ENCODE peak calls at places on chromosomes 5 and 9, in ten cellular contexts. One of them, this sample, is unnamed.

GRCh38 chr9:30362368-30362767 is 2022.1 kb upstream of the ACO1 start:
- DNase-seq in SHP77 treated with DMSO at 0.1 percent for 48 hours: no peak
- DNase-seq in NCI-H2081: no peak
- DNase-seq in OCI-LY7: no peak
- DNase-seq in Karpas-422: no peak
- DNase-seq in left ventricle myocardium inferior: no peak
- DNase-seq in stimulated activated CD8-positive, alpha-beta memory T cell treated with anti-CD3 and anti-CD28 coated beads, Interleukin-2, amount 100 ng/mL, for 1 hour: no peak
- DNase-seq in GM04504: no peak
- DNase-seq in ELR: no peak
- DNase-seq in activated naive CD8-positive, alpha-beta T cell treated with anti-CD3 and anti-CD28 coated beads, Interleukin-2, amount 50 U/mL, for 24 hours: no peak
- DNase-seq in this sample: no peak

GRCh38 chr5:57780306-57780958 is 297.8 kb upstream of the ACTBL2 start:
- DNase-seq in SHP77 treated with DMSO at 0.1 percent for 48 hours: no peak
- DNase-seq in NCI-H2081: no peak
- DNase-seq in OCI-LY7: no peak
- DNase-seq in Karpas-422: no peak
- DNase-seq in left ventricle myocardium inferior: peak
- DNase-seq in stimulated activated CD8-positive, alpha-beta memory T cell treated with anti-CD3 and anti-CD28 coated beads, Interleukin-2, amount 100 ng/mL, for 1 hour: no peak
- DNase-seq in GM04504: no peak
- DNase-seq in ELR: peak
- DNase-seq in activated naive CD8-positive, alpha-beta T cell treated with anti-CD3 and anti-CD28 coated beads, Interleukin-2, amount 50 U/mL, for 24 hours: no peak
- DNase-seq in this sample: no peak

GRCh38 chr5:11415751-11416150 is 488.5 kb downstream of the CTNND2 start:
- DNase-seq in SHP77 treated with DMSO at 0.1 percent for 48 hours: no peak
- DNase-seq in NCI-H2081: no peak
- DNase-seq in OCI-LY7: no peak
- DNase-seq in Karpas-422: no peak
- DNase-seq in left ventricle myocardium inferior: no peak
- DNase-seq in stimulated activated CD8-positive, alpha-beta memory T cell treated with anti-CD3 and anti-CD28 coated beads, Interleukin-2, amount 100 ng/mL, for 1 hour: no peak
- DNase-seq in GM04504: no peak
- DNase-seq in ELR: no peak
- DNase-seq in activated naive CD8-positive, alpha-beta T cell treated with anti-CD3 and anti-CD28 coated beads, Interleukin-2, amount 50 U/mL, for 24 hours: no peak
- DNase-seq in this sample: no peak

GRCh38 chr5:57494104-57495098 is 11.8 kb upstream of the ACTBL2 start:
- DNase-seq in SHP77 treated with DMSO at 0.1 percent for 48 hours: no peak
- DNase-seq in NCI-H2081: peak
- DNase-seq in OCI-LY7: no peak
- DNase-seq in Karpas-422: no peak
- DNase-seq in left ventricle myocardium inferior: peak
- DNase-seq in stimulated activated CD8-positive, alpha-beta memory T cell treated with anti-CD3 and anti-CD28 coated beads, Interleukin-2, amount 100 ng/mL, for 1 hour: no peak
- DNase-seq in GM04504: peak
- DNase-seq in ELR: peak
- DNase-seq in activated naive CD8-positive, alpha-beta T cell treated with anti-CD3 and anti-CD28 coated beads, Interleukin-2, amount 50 U/mL, for 24 hours: peak
- DNase-seq in this sample: no peak

GRCh38 chr5:167147879-167148278 is 1143.6 kb upstream of the WWC1 start:
- DNase-seq in SHP77 treated with DMSO at 0.1 percent for 48 hours: no peak
- DNase-seq in NCI-H2081: peak
- DNase-seq in OCI-LY7: no peak
- DNase-seq in Karpas-422: no peak
- DNase-seq in left ventricle myocardium inferior: no peak
- DNase-seq in stimulated activated CD8-positive, alpha-beta memory T cell treated with anti-CD3 and anti-CD28 coated beads, Interleukin-2, amount 100 ng/mL, for 1 hour: no peak
- DNase-seq in GM04504: no peak
- DNase-seq in ELR: no peak
- DNase-seq in activated naive CD8-positive, alpha-beta T cell treated with anti-CD3 and anti-CD28 coated beads, Interleukin-2, amount 50 U/mL, for 24 hours: no peak
- DNase-seq in this sample: no peak

GRCh38 chr9:128190516-128191405 is 611 bp downstream of the CIZ1 start:
- DNase-seq in SHP77 treated with DMSO at 0.1 percent for 48 hours: no peak
- DNase-seq in NCI-H2081: no peak
- DNase-seq in OCI-LY7: peak
- DNase-seq in Karpas-422: peak
- DNase-seq in left ventricle myocardium inferior: no peak
- DNase-seq in stimulated activated CD8-positive, alpha-beta memory T cell treated with anti-CD3 and anti-CD28 coated beads, Interleukin-2, amount 100 ng/mL, for 1 hour: no peak
- DNase-seq in GM04504: no peak
- DNase-seq in ELR: peak
- DNase-seq in activated naive CD8-positive, alpha-beta T cell treated with anti-CD3 and anti-CD28 coated beads, Interleukin-2, amount 50 U/mL, for 24 hours: no peak
- DNase-seq in this sample: no peak

GRCh38 chr9:117464941-117465616 is 50.2 kb upstream of the ASTN2 start:
- DNase-seq in SHP77 treated with DMSO at 0.1 percent for 48 hours: no peak
- DNase-seq in NCI-H2081: no peak
- DNase-seq in OCI-LY7: no peak
- DNase-seq in Karpas-422: no peak
- DNase-seq in left ventricle myocardium inferior: no peak
- DNase-seq in stimulated activated CD8-positive, alpha-beta memory T cell treated with anti-CD3 and anti-CD28 coated beads, Interleukin-2, amount 100 ng/mL, for 1 hour: no peak
- DNase-seq in GM04504: no peak
- DNase-seq in ELR: no peak
- DNase-seq in activated naive CD8-positive, alpha-beta T cell treated with anti-CD3 and anti-CD28 coated beads, Interleukin-2, amount 50 U/mL, for 24 hours: no peak
- DNase-seq in this sample: no peak

GRCh38 chr5:77645995-77646639 is 7.6 kb upstream of the OTP start:
- DNase-seq in SHP77 treated with DMSO at 0.1 percent for 48 hours: no peak
- DNase-seq in NCI-H2081: no peak
- DNase-seq in OCI-LY7: no peak
- DNase-seq in Karpas-422: no peak
- DNase-seq in left ventricle myocardium inferior: no peak
- DNase-seq in stimulated activated CD8-positive, alpha-beta memory T cell treated with anti-CD3 and anti-CD28 coated beads, Interleukin-2, amount 100 ng/mL, for 1 hour: no peak
- DNase-seq in GM04504: no peak
- DNase-seq in ELR: no peak
- DNase-seq in activated naive CD8-positive, alpha-beta T cell treated with anti-CD3 and anti-CD28 coated beads, Interleukin-2, amount 50 U/mL, for 24 hours: no peak
- DNase-seq in this sample: no peak

GRCh38 chr9:969310-969692 is 7.2 kb upstream of the DMRT3 start:
- DNase-seq in SHP77 treated with DMSO at 0.1 percent for 48 hours: no peak
- DNase-seq in NCI-H2081: no peak
- DNase-seq in OCI-LY7: no peak
- DNase-seq in Karpas-422: no peak
- DNase-seq in left ventricle myocardium inferior: no peak
- DNase-seq in stimulated activated CD8-positive, alpha-beta memory T cell treated with anti-CD3 and anti-CD28 coated beads, Interleukin-2, amount 100 ng/mL, for 1 hour: no peak
- DNase-seq in GM04504: no peak
- DNase-seq in ELR: no peak
- DNase-seq in activated naive CD8-positive, alpha-beta T cell treated with anti-CD3 and anti-CD28 coated beads, Interleukin-2, amount 50 U/mL, for 24 hours: no peak
- DNase-seq in this sample: no peak

GRCh38 chr9:133114886-133115603 is 6.0 kb downstream of the RALGDS start:
- DNase-seq in SHP77 treated with DMSO at 0.1 percent for 48 hours: no peak
- DNase-seq in NCI-H2081: no peak
- DNase-seq in OCI-LY7: no peak
- DNase-seq in Karpas-422: peak
- DNase-seq in left ventricle myocardium inferior: peak
- DNase-seq in stimulated activated CD8-positive, alpha-beta memory T cell treated with anti-CD3 and anti-CD28 coated beads, Interleukin-2, amount 100 ng/mL, for 1 hour: no peak
- DNase-seq in GM04504: no peak
- DNase-seq in ELR: no peak
- DNase-seq in activated naive CD8-positive, alpha-beta T cell treated with anti-CD3 and anti-CD28 coated beads, Interleukin-2, amount 50 U/mL, for 24 hours: no peak
- DNase-seq in this sample: no peak

GRCh38 chr9:122346478-122347347 is 24.1 kb upstream of the PTGS1 start:
- DNase-seq in SHP77 treated with DMSO at 0.1 percent for 48 hours: no peak
- DNase-seq in NCI-H2081: no peak
- DNase-seq in OCI-LY7: no peak
- DNase-seq in Karpas-422: peak
- DNase-seq in left ventricle myocardium inferior: peak
- DNase-seq in stimulated activated CD8-positive, alpha-beta memory T cell treated with anti-CD3 and anti-CD28 coated beads, Interleukin-2, amount 100 ng/mL, for 1 hour: no peak
- DNase-seq in GM04504: no peak
- DNase-seq in ELR: peak
- DNase-seq in activated naive CD8-positive, alpha-beta T cell treated with anti-CD3 and anti-CD28 coated beads, Interleukin-2, amount 50 U/mL, for 24 hours: peak
- DNase-seq in this sample: no peak

GRCh38 chr9:113484258-113484730 is 20.8 kb downstream of the RGS3 start:
- DNase-seq in SHP77 treated with DMSO at 0.1 percent for 48 hours: no peak
- DNase-seq in NCI-H2081: no peak
- DNase-seq in OCI-LY7: no peak
- DNase-seq in Karpas-422: no peak
- DNase-seq in left ventricle myocardium inferior: peak
- DNase-seq in stimulated activated CD8-positive, alpha-beta memory T cell treated with anti-CD3 and anti-CD28 coated beads, Interleukin-2, amount 100 ng/mL, for 1 hour: no peak
- DNase-seq in GM04504: no peak
- DNase-seq in ELR: no peak
- DNase-seq in activated naive CD8-positive, alpha-beta T cell treated with anti-CD3 and anti-CD28 coated beads, Interleukin-2, amount 50 U/mL, for 24 hours: no peak
- DNase-seq in this sample: no peak

This sample was measured in NCI-H2227 treated with DMSO at 0.1 percent for 48 hours.